ENCODE peak calls at places on chromosomes 4 and X, in eight cellular contexts. F is NCI-H1436; U is fibroblast of pulmonary artery; I is NCI-H446; E is astrocyte of the spinal cord; B is MCF 10A; R is naive thymus-derived CD4-positive, alpha-beta T cell; X is germinal center. A is an unnamed sample.

GRCh38 chr4:95415346-95415771 is 133.4 kb downstream of the UNC5C start:
- DNase-seq in F (no peak), U (peak), I (no peak), E (peak), B (peak), R (no peak), X (no peak), A (no peak)

GRCh38 chr4:498328-498919 is 532 bp downstream of the ZNF721 start:
- DNase-seq in F (no peak), U (no peak), I (no peak), E (peak), B (no peak), R (no peak), X (no peak), A (no peak)

GRCh38 chrX:154751121-154751668 is 318 bp upstream of the GAB3 start:
- DNase-seq in F (no peak), U (no peak), I (no peak), E (no peak), B (no peak), R (no peak), X (peak), A (no peak)

GRCh38 chr4:55682295-55682694 is 46.2 kb upstream of the NMU start:
- DNase-seq in F (no peak), U (no peak), I (no peak), E (no peak), B (no peak), R (no peak), X (no peak), A (no peak)

GRCh38 chrX:13064599-13065143 is 20.3 kb upstream of the FAM9C start:
- DNase-seq in F (no peak), U (peak), I (no peak), E (peak), B (peak), R (no peak), X (no peak), A (no peak)

GRCh38 chr4:90543419-90544170 is 416.4 kb downstream of the CCSER1 start:
- DNase-seq in F (peak), U (no peak), I (no peak), E (no peak), B (no peak), R (no peak), X (no peak), A (no peak)

GRCh38 chrX:10393899-10394298 is 226.5 kb downstream of the MID1 start:
- DNase-seq in F (no peak), U (peak), I (no peak), E (no peak), B (peak), R (no peak), X (no peak), A (no peak)

GRCh38 chrX:53281321-53281822 is at the start of gene IQSEC2:
- DNase-seq in F (peak), U (peak), I (peak), E (peak), B (peak), R (no peak), X (no peak), A (peak)

GRCh38 chr4:56372774-56373173 is 14.5 kb downstream of the AASDH start:
- DNase-seq in F (no peak), U (peak), I (no peak), E (no peak), B (no peak), R (no peak), X (no peak), A (no peak)

GRCh38 chr4:159946983-159947645 is 844.2 kb downstream of the RAPGEF2 start:
- DNase-seq in F (peak), U (peak), I (peak), E (peak), B (peak), R (no peak), X (peak), A (no peak)

GRCh38 chrX:39065051-39065871 is 264.0 kb downstream of the MID1IP1 start:
- DNase-seq in F (peak), U (no peak), I (peak), E (no peak), B (no peak), R (no peak), X (no peak), A (no peak)

GRCh38 chr4:25949166-25949748 is 35.2 kb downstream of the SMIM20 start:
- DNase-seq in F (peak), U (no peak), I (no peak), E (no peak), B (no peak), R (no peak), X (no peak), A (no peak)

GRCh38 chrX:97740886-97741285 is 857.2 kb downstream of the RPA4 start:
- DNase-seq in F (no peak), U (no peak), I (no peak), E (no peak), B (peak), R (no peak), X (no peak), A (no peak)

GRCh38 chr4:179278647-179279046 is 1836.4 kb upstream of the AGA start:
- DNase-seq in F (no peak), U (no peak), I (no peak), E (no peak), B (no peak), R (no peak), X (no peak), A (no peak)

GRCh38 chr4:148850257-148850995 is 408.2 kb upstream of the NR3C2 start:
- DNase-seq in F (no peak), U (peak), I (no peak), E (no peak), B (no peak), R (no peak), X (no peak), A (no peak)

GRCh38 chrX:45295587-45295986 is 94.9 kb upstream of the DIPK2B start:
- DNase-seq in F (no peak), U (peak), I (no peak), E (peak), B (peak), R (no peak), X (no peak), A (no peak)

GRCh38 chr4:124121511-124121934 is 591.0 kb downstream of the ANKRD50 start:
- DNase-seq in F (no peak), U (peak), I (no peak), E (peak), B (peak), R (no peak), X (no peak), A (no peak)

GRCh38 chr4:23770011-23770410 is 119.8 kb downstream of the PPARGC1A start:
- DNase-seq in F (no peak), U (peak), I (no peak), E (peak), B (peak), R (no peak), X (no peak), A (no peak)

GRCh38 chrX:153662266-153662665 is 11.3 kb downstream of the PNCK start:
- DNase-seq in F (no peak), U (peak), I (no peak), E (no peak), B (peak), R (peak), X (no peak), A (no peak)

GRCh38 chr4:67531349-67531748 is 14.0 kb downstream of the CENPC start:
- DNase-seq in F (no peak), U (no peak), I (no peak), E (no peak), B (no peak), R (no peak), X (no peak), A (no peak)

GRCh38 chr4:38902695-38903094 is 35.1 kb downstream of the FAM114A1 start:
- DNase-seq in F (no peak), U (peak), I (no peak), E (peak), B (peak), R (no peak), X (peak), A (no peak)

GRCh38 chrX:147912093-147912801 is 528 bp downstream of the FMR1 start:
- DNase-seq in F (peak), U (peak), I (no peak), E (peak), B (peak), R (peak), X (peak), A (peak)

GRCh38 chrX:112874140-112874539 is 33.5 kb upstream of the AMOT start:
- DNase-seq in F (no peak), U (peak), I (no peak), E (no peak), B (peak), R (no peak), X (no peak), A (no peak)

GRCh38 chr4:109588176-109588575 is 28.1 kb downstream of the MCUB start:
- DNase-seq in F (no peak), U (no peak), I (no peak), E (no peak), B (peak), R (peak), X (peak), A (no peak)

GRCh38 chr4:148962539-148963290 is 520.5 kb upstream of the NR3C2 start:
- DNase-seq in F (no peak), U (peak), I (no peak), E (peak), B (peak), R (no peak), X (no peak), A (no peak)

GRCh38 chr4:149708513-149709175 is 107.0 kb downstream of the IQCM start:
- DNase-seq in F (no peak), U (peak), I (no peak), E (peak), B (peak), R (no peak), X (no peak), A (no peak)

GRCh38 chr4:2834001-2834921 is 9.4 kb upstream of the ADD1 start:
- DNase-seq in F (no peak), U (no peak), I (no peak), E (no peak), B (no peak), R (no peak), X (no peak), A (peak)

GRCh38 chr4:95957054-95957453 is 117.2 kb downstream of the PDHA2 start:
- DNase-seq in F (no peak), U (peak), I (no peak), E (no peak), B (peak), R (no peak), X (no peak), A (no peak)

GRCh38 chr4:111649308-111649707 is 495.9 kb upstream of the FAM241A start:
- DNase-seq in F (no peak), U (no peak), I (no peak), E (no peak), B (no peak), R (no peak), X (no peak), A (no peak)

GRCh38 chrX:40402771-40403533 is 177.8 kb upstream of the ATP6AP2 start:
- DNase-seq in F (no peak), U (peak), I (peak), E (peak), B (peak), R (no peak), X (no peak), A (peak)

GRCh38 chrX:101462892-101463291 is 22.4 kb upstream of the ARMCX4 start:
- DNase-seq in F (peak), U (peak), I (peak), E (peak), B (peak), R (no peak), X (peak), A (no peak)

GRCh38 chrX:30570505-30570904 is 7.1 kb downstream of the TASL start:
- DNase-seq in F (no peak), U (peak), I (no peak), E (peak), B (peak), R (no peak), X (no peak), A (no peak)

GRCh38 chr4:140212646-140213045 is 58.7 kb upstream of the MAML3 start:
- DNase-seq in F (no peak), U (no peak), I (no peak), E (no peak), B (no peak), R (no peak), X (no peak), A (no peak)